ENCODE peak calls at places on chromosomes 5 and 9, in nine cellular contexts. K is AG20443; J is heart left ventricle; W is hepatic stellate cell; X is T-helper 1 cell; V is NCI-H2081 treated with DMSO at 0.1 percent for 48 hours; C is activated T-helper 1 cell treated with anti-CD3 and anti-CD28 coated beads, Interleukin-2, amount 50 U/mL, for 16 hours; E is nephron progenitor cell; S is germinal center. M is an unnamed sample.

GRCh38 chr9:86721843-86722705 is 225.2 kb downstream of the GAS1 start:
- DNase-seq in K (peak), J (peak), W (peak), X (no peak), V (no peak), C (no peak), E (no peak), S (no peak), M (no peak)

GRCh38 chr5:121693864-121694263 is 157.8 kb upstream of the FTMT start:
- DNase-seq in K (no peak), J (no peak), W (no peak), X (no peak), V (no peak), C (no peak), E (no peak), S (no peak), M (no peak)

GRCh38 chr5:167814828-167815227 is 476.6 kb upstream of the WWC1 start:
- DNase-seq in K (peak), J (no peak), W (peak), X (no peak), V (no peak), C (no peak), E (no peak), S (no peak), M (no peak)

GRCh38 chr9:123089790-123090189 is 56.3 kb downstream of the GPR21 start:
- DNase-seq in K (no peak), J (no peak), W (no peak), X (no peak), V (no peak), C (no peak), E (no peak), S (peak), M (no peak)

GRCh38 chr9:106820866-106821265 is 42.1 kb upstream of the ZNF462 start:
- DNase-seq in K (no peak), J (no peak), W (no peak), X (no peak), V (no peak), C (no peak), E (no peak), S (no peak), M (no peak)

GRCh38 chr5:59021837-59022514 is 439.1 kb downstream of the RAB3C start:
- DNase-seq in K (no peak), J (peak), W (no peak), X (no peak), V (no peak), C (no peak), E (no peak), S (no peak), M (no peak)

GRCh38 chr5:151255621-151256286 is 2.8 kb downstream of the GM2A start:
- DNase-seq in K (no peak), J (no peak), W (no peak), X (no peak), V (no peak), C (no peak), E (no peak), S (peak), M (no peak)

GRCh38 chr9:84001621-84002020 is 21.0 kb downstream of the RMI1 start:
- DNase-seq in K (no peak), J (no peak), W (no peak), X (no peak), V (no peak), C (no peak), E (no peak), S (no peak), M (no peak)

GRCh38 chr5:139964266-139964993 is 78.7 kb downstream of the NRG2 start:
- DNase-seq in K (no peak), J (no peak), W (no peak), X (no peak), V (no peak), C (no peak), E (no peak), S (no peak), M (no peak)

GRCh38 chr5:146758898-146759297 is 119.7 kb downstream of the PPP2R2B start:
- DNase-seq in K (no peak), J (no peak), W (no peak), X (no peak), V (no peak), C (no peak), E (no peak), S (no peak), M (no peak)

GRCh38 chr9:112503170-112503569 is 16.5 kb downstream of the KIAA1958 start:
- DNase-seq in K (no peak), J (no peak), W (no peak), X (no peak), V (no peak), C (no peak), E (no peak), S (no peak), M (no peak)

GRCh38 chr5:117829646-117830045 is 1158.7 kb downstream of the DTWD2 start:
- DNase-seq in K (no peak), J (no peak), W (no peak), X (no peak), V (no peak), C (no peak), E (peak), S (no peak), M (no peak)

GRCh38 chr9:4141201-4141750 is 158.6 kb downstream of the GLIS3 start:
- DNase-seq in K (no peak), J (no peak), W (no peak), X (no peak), V (no peak), C (no peak), E (no peak), S (no peak), M (no peak)

GRCh38 chr9:69097053-69097452 is 61.5 kb downstream of the FXN start:
- DNase-seq in K (no peak), J (no peak), W (peak), X (no peak), V (no peak), C (no peak), E (no peak), S (no peak), M (no peak)

GRCh38 chr9:19701991-19702390 is 86.8 kb downstream of the SLC24A2 start:
- DNase-seq in K (no peak), J (no peak), W (no peak), X (no peak), V (no peak), C (no peak), E (no peak), S (no peak), M (no peak)

GRCh38 chr9:129881547-129882324 is 46.5 kb downstream of the USP20 start:
- DNase-seq in K (no peak), J (no peak), W (no peak), X (no peak), V (no peak), C (no peak), E (no peak), S (no peak), M (no peak)

GRCh38 chr5:125560476-125561225 is 814.2 kb upstream of the ZNF608 start:
- DNase-seq in K (no peak), J (no peak), W (no peak), X (no peak), V (no peak), C (no peak), E (no peak), S (no peak), M (no peak)

GRCh38 chr5:76641514-76642120 is 18.4 kb upstream of the F2RL2 start:
- DNase-seq in K (peak), J (peak), W (peak), X (peak), V (no peak), C (peak), E (peak), S (peak), M (peak)

GRCh38 chr5:45225571-45226031 is 416.9 kb downstream of the MRPS30 start:
- DNase-seq in K (no peak), J (no peak), W (no peak), X (no peak), V (no peak), C (no peak), E (no peak), S (no peak), M (no peak)

GRCh38 chr5:76615759-76616158 is 7.4 kb downstream of the F2RL2 start:
- DNase-seq in K (no peak), J (no peak), W (no peak), X (no peak), V (no peak), C (no peak), E (no peak), S (no peak), M (no peak)

GRCh38 chr5:130032807-130033206 is 128.5 kb downstream of the CHSY3 start:
- DNase-seq in K (no peak), J (peak), W (no peak), X (no peak), V (no peak), C (no peak), E (no peak), S (no peak), M (no peak)

GRCh38 chr5:71533142-71533541 is 54.0 kb upstream of the MCCC2 start:
- DNase-seq in K (no peak), J (no peak), W (no peak), X (no peak), V (no peak), C (no peak), E (no peak), S (no peak), M (no peak)

GRCh38 chr5:50711280-50711679 is 44.8 kb downstream of the PARP8 start:
- DNase-seq in K (no peak), J (no peak), W (peak), X (peak), V (no peak), C (peak), E (no peak), S (peak), M (no peak)

GRCh38 chr9:131986576-131986975 is 93.1 kb downstream of the MED27 start:
- DNase-seq in K (no peak), J (no peak), W (no peak), X (no peak), V (peak), C (no peak), E (no peak), S (no peak), M (no peak)

GRCh38 chr5:128534729-128535128 is 3.3 kb downstream of the FBN2 start:
- DNase-seq in K (no peak), J (no peak), W (no peak), X (no peak), V (no peak), C (no peak), E (peak), S (no peak), M (no peak)

GRCh38 chr9:79572032-79572890 is 496 bp downstream of the TLE4 start:
- DNase-seq in K (peak), J (peak), W (peak), X (peak), V (no peak), C (no peak), E (peak), S (peak), M (no peak)

GRCh38 chr9:111637421-111637950 is 6.4 kb downstream of the DNAJC25 start:
- DNase-seq in K (no peak), J (no peak), W (no peak), X (no peak), V (no peak), C (no peak), E (no peak), S (no peak), M (no peak)

GRCh38 chr9:108636023-108636422 is 219.8 kb downstream of the ACTL7B start:
- DNase-seq in K (no peak), J (no peak), W (no peak), X (no peak), V (no peak), C (no peak), E (no peak), S (no peak), M (no peak)

GRCh38 chr9:90965911-90966290 is 164.3 kb downstream of the SYK start:
- DNase-seq in K (no peak), J (no peak), W (no peak), X (no peak), V (no peak), C (no peak), E (no peak), S (no peak), M (no peak)

GRCh38 chr5:179699640-179700298 is 1.0 kb downstream of the CANX start:
- DNase-seq in K (peak), J (no peak), W (peak), X (no peak), V (no peak), C (no peak), E (no peak), S (peak), M (peak)

GRCh38 chr5:160434022-160434531 is 12.4 kb downstream of the PTTG1 start:
- DNase-seq in K (no peak), J (no peak), W (no peak), X (no peak), V (no peak), C (no peak), E (peak), S (peak), M (peak)

GRCh38 chr9:7209990-7210389 is 452.2 kb downstream of the KDM4C start:
- DNase-seq in K (no peak), J (no peak), W (no peak), X (no peak), V (no peak), C (no peak), E (no peak), S (no peak), M (no peak)

GRCh38 chr9:83036043-83036442 is 26.9 kb downstream of the RASEF start:
- DNase-seq in K (no peak), J (no peak), W (no peak), X (no peak), V (no peak), C (no peak), E (no peak), S (no peak), M (no peak)

GRCh38 chr5:1910861-1911772 is 28.4 kb upstream of the IRX4 start:
- DNase-seq in K (no peak), J (no peak), W (no peak), X (no peak), V (no peak), C (no peak), E (no peak), S (no peak), M (no peak)

GRCh38 chr5:122195784-122196394 is 66.5 kb downstream of the ZNF474 start:
- DNase-seq in K (peak), J (no peak), W (no peak), X (no peak), V (peak), C (no peak), E (peak), S (no peak), M (peak)

GRCh38 chr9:117703538-117703937 is 665 bp upstream of the TLR4 start:
- DNase-seq in K (peak), J (no peak), W (no peak), X (no peak), V (no peak), C (no peak), E (no peak), S (no peak), M (no peak)

GRCh38 chr9:87909310-87910041 is 8.3 kb upstream of the SPATA31C1 start:
- DNase-seq in K (no peak), J (no peak), W (no peak), X (no peak), V (no peak), C (no peak), E (no peak), S (no peak), M (peak)

GRCh38 chr5:169599451-169599850 is 15.9 kb downstream of the SPDL1 start:
- DNase-seq in K (no peak), J (no peak), W (no peak), X (no peak), V (no peak), C (no peak), E (no peak), S (no peak), M (no peak)